ENCODE peak calls at places on chromosomes 2 and 18, in eight cellular contexts. N, P, X, O, R, Z, L and C are unnamed samples.

GRCh38 chr2:176093889-176094232 is 1.3 kb downstream of the HOXD13 start:
- DNase-seq in O (no peak), R (no peak), X (no peak), L (no peak), Z (no peak), N (no peak), P (no peak), C (no peak)

GRCh38 chr2:460861-461260 is 173.0 kb upstream of the ALKAL2 start:
- DNase-seq in Z (no peak), O (no peak), R (no peak), L (no peak), X (peak), P (peak), N (no peak), C (no peak)

GRCh38 chr2:68240446-68240845 is 11.9 kb downstream of the PPP3R1 start:
- DNase-seq in L (no peak), Z (no peak), N (no peak), R (no peak), P (no peak), O (no peak), X (no peak), C (no peak)

GRCh38 chr2:163471947-163472346 is 263.9 kb downstream of the FIGN start:
- DNase-seq in P (no peak), R (peak), L (no peak), N (no peak), X (peak), O (peak), Z (no peak), C (no peak)

GRCh38 chr18:25587545-25587944 is 235.6 kb upstream of the ZNF521 start:
- DNase-seq in N (no peak), X (no peak), P (no peak), L (no peak), O (no peak), R (no peak), Z (no peak), C (no peak)

GRCh38 chr18:70643812-70644211 is 355.0 kb downstream of the SOCS6 start:
- DNase-seq in O (no peak), N (no peak), Z (no peak), L (no peak), R (no peak), P (no peak), X (no peak), C (no peak)

GRCh38 chr2:172287605-172288326 is 139.6 kb upstream of the ITGA6 start:
- DNase-seq in X (no peak), L (no peak), P (no peak), O (no peak), Z (no peak), R (no peak), N (peak), C (no peak)

GRCh38 chr18:23229472-23229871 is 94.2 kb downstream of the CABLES1 start:
- DNase-seq in N (no peak), X (no peak), L (no peak), P (no peak), R (no peak), O (no peak), Z (no peak), C (no peak)

GRCh38 chr2:79887747-79888374 is 375.0 kb downstream of the CTNNA2 start:
- DNase-seq in X (peak), O (peak), N (peak), P (peak), L (peak), Z (no peak), R (peak), C (peak)

GRCh38 chr2:138373993-138374408 is 127.6 kb upstream of the SPOPL start:
- DNase-seq in Z (no peak), R (peak), P (peak), N (no peak), L (no peak), X (peak), O (no peak), C (no peak)

GRCh38 chr18:25832008-25832604 is 258.3 kb downstream of the SS18 start:
- DNase-seq in O (peak), Z (peak), R (peak), N (peak), L (no peak), P (peak), X (peak), C (no peak)

GRCh38 chr2:166413255-166413654 is 37.5 kb upstream of the SCN9A start:
- DNase-seq in Z (no peak), O (no peak), R (no peak), X (no peak), P (no peak), L (no peak), N (no peak), C (no peak)

GRCh38 chr2:38377501-38378258 is 607 bp upstream of the ATL2 start:
- DNase-seq in Z (no peak), L (no peak), P (no peak), N (peak), O (no peak), R (peak), X (peak), C (no peak)

GRCh38 chr2:219562049-219563020 is 9.0 kb downstream of the OBSL1 start:
- DNase-seq in P (no peak), Z (peak), R (no peak), L (no peak), O (peak), X (no peak), N (no peak), C (no peak)

GRCh38 chr2:239297142-239298125 is 103.4 kb downstream of the HDAC4 start:
- DNase-seq in O (peak), N (no peak), L (no peak), P (no peak), Z (peak), R (no peak), X (no peak), C (no peak)

GRCh38 chr2:69149631-69150215 is 136.7 kb downstream of the ANTXR1 start:
- DNase-seq in Z (no peak), L (peak), R (peak), N (peak), X (peak), O (peak), P (no peak), C (no peak)

GRCh38 chr2:165957030-165957675 is 3.6 kb upstream of the TTC21B start:
- DNase-seq in R (no peak), X (no peak), N (no peak), P (no peak), O (no peak), Z (peak), L (no peak), C (no peak)

GRCh38 chr2:70747284-70747683 is 20.7 kb downstream of the ADD2 start:
- DNase-seq in O (no peak), Z (no peak), R (no peak), N (no peak), P (no peak), X (no peak), L (no peak), C (no peak)

GRCh38 chr18:54712315-54712714 is 116.0 kb upstream of the RAB27B start:
- DNase-seq in O (no peak), X (peak), N (no peak), R (no peak), P (no peak), L (peak), Z (no peak), C (peak)
- H3K4me3 ChIP-seq in O (no peak), X (no peak), N (no peak), R (no peak), P (no peak), L (no peak), Z (no peak), C (no peak)

GRCh38 chr2:84880645-84881521 is at the start of gene TRABD2A:
- DNase-seq in R (peak), P (no peak), L (no peak), Z (peak), X (no peak), N (peak), O (peak), C (no peak)

GRCh38 chr2:84882775-84883550 is 2.1 kb upstream of the TRABD2A start:
- DNase-seq in O (peak), Z (no peak), P (no peak), R (no peak), X (no peak), L (no peak), N (peak), C (no peak)

GRCh38 chr2:84881581-84882414 is 914 bp upstream of the TRABD2A start:
- DNase-seq in Z (peak), P (peak), R (peak), L (no peak), X (peak), N (peak), O (peak), C (no peak)

GRCh38 chr2:84884396-84884795 is 3.5 kb upstream of the TRABD2A start:
- DNase-seq in R (no peak), N (no peak), O (peak), X (no peak), P (no peak), Z (no peak), L (no peak), C (no peak)

DNA sequence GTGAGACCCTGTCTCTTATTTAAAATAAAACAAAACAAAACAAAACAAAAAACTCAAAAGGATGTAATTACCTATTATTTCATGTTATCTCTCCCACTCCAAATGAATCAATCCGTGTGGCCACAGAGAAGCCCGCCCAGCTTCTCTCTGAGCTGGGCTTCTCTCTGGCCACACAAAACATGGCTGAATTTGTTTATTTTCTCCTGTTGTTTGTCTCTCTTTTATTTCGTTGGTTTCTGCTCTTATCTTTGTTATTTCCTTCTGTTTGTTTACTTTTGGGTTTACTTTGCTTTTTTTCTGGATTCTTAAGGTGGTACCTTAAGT is 1.5 kb upstream of the TRABD2A start:
- DNase-seq in R (no peak), N (no peak), Z (no peak), X (no peak), P (no peak), O (no peak), L (no peak), C (no peak)
- TF ChIP-seq CTCF in R (no peak), N (no peak), Z (no peak), X (no peak), P (no peak), O (peak), L (no peak), C (no peak)

GRCh38 chr2:10909996-10910341 is 1.8 kb upstream of the KCNF1 start:
- DNase-seq in Z (no peak), R (no peak), L (no peak), O (peak), P (no peak), X (no peak), N (no peak), C (no peak)

GRCh38 chr2:10912076-10912731 is 470 bp downstream of the KCNF1 start:
- DNase-seq in L (no peak), N (no peak), O (peak), X (no peak), R (peak), Z (peak), P (no peak), C (no peak)

GRCh38 chr2:10910625-10911024 is 1.1 kb upstream of the KCNF1 start:
- DNase-seq in Z (no peak), O (no peak), X (no peak), R (no peak), N (no peak), L (no peak), P (no peak), C (no peak)

GRCh38 chr2:10912796-10913445 is 1.2 kb downstream of the KCNF1 start:
- DNase-seq in N (no peak), R (no peak), L (no peak), P (no peak), Z (peak), O (no peak), X (no peak), C (no peak)

DNA sequence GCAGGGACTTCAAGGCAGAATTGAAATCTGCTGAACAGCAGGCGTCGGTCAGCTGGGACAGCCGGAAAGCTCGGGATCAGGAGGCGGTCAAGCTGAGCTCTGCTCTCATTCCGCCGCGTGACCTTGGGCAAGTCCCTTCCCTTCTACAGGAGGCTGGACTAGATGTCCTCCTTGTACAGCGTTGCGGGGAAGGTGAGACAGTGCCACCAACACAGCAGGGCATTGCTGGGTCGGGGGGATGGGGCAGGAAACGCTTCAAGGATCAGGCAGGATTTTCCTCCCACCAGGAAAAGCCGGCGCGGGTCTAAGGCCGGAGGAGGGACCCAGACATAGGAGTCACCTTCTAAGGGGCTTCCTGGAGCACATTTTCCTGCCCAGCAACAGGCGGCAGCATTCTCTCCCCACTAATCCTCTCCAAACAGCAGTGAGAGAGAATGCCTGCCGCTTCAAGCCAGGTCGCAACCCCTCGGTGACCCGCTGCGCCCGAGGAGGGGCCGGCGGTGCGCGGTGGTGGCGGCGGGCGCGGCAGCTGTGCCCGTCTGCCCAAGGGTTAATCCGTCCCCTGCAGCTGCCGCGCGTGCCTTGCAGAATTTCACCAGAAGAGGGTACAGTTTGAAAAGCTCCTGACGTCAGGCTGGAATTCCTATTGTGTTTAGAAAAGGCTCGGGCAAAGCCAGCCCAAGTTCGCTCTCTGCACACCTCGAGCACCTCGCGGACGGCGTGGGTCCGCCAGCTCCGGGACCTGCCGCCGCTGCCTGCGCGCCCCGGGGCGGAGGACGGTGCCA is at the start of gene KCNF1:
- DNase-seq in O (peak), R (peak), X (peak), P (no peak), L (no peak), Z (peak), N (no peak), C (peak)
- H3K4me3 ChIP-seq in O (peak), R (peak), X (peak), P (no peak), L (peak), Z (peak), N (no peak), C (peak)

DNA sequence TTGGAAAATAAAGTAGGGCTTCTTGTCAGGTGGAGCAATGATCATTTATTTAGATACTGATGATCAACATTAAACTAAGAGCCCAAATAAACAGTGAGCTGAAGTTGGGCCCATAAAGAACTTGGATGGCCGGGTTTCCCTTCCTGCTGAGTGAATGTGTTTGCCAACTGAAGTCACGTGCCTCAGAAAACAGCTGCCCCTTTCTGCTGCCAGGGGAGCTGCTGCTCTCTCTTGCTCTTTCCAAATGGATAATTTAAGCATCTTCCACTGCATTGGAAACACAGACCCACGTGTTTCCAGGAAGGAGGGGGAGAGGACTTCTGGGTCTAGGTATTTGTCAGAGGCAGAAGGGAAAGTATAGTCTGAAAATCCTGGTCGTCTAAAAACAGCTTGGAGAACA is 22.9 kb upstream of the NCKAP5 start:
- DNase-seq in O (no peak), R (peak), X (peak), Z (no peak), P (no peak), N (no peak), L (no peak), C (no peak)
- TF ChIP-seq CTCF in O (peak), R (no peak), X (no peak), Z (no peak), P (no peak), N (no peak), L (no peak), C (no peak)

GRCh38 chr2:58045580-58046334 is 849 bp upstream of the VRK2 start:
- DNase-seq in L (no peak), N (no peak), P (peak), Z (peak), X (no peak), O (no peak), R (no peak), C (no peak)

GRCh38 chr2:58047373-58047674 is 718 bp downstream of the VRK2 start:
- DNase-seq in O (no peak), P (no peak), X (no peak), Z (no peak), N (no peak), L (no peak), R (no peak), C (no peak)

GRCh38 chr2:58046335-58046584 is 346 bp upstream of the VRK2 start:
- DNase-seq in O (no peak), R (no peak), N (no peak), P (no peak), L (no peak), X (no peak), Z (no peak), C (no peak)

GRCh38 chr2:58046585-58047372 is at the start of gene VRK2:
- DNase-seq in L (no peak), X (peak), P (peak), Z (peak), O (peak), N (peak), R (peak), C (peak)

DNA sequence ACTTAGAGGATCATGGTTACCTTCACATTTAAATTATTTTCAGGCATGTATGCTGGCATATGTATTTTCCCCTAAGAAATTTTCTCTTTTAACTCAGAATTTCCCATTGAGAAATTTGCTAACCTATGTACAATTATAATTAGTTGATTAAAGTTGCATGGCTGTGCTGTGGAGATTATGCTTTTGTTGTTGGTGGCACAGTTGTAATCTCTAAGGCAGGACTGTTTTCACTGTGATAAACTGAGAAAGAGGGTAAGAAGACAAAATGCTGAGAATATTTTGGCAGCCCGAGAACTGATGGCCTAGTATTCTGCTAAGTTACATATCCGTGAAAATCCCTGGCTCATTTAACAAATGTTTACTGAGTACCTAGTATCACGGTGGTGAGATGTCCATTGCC is 1.4 kb downstream of the VRK2 start:
- DNase-seq in N (no peak), L (no peak), R (no peak), Z (no peak), P (no peak), X (no peak), O (no peak), C (no peak)
- H3K4me3 ChIP-seq in N (no peak), L (no peak), R (peak), Z (peak), P (peak), X (no peak), O (peak), C (no peak)

DNA sequence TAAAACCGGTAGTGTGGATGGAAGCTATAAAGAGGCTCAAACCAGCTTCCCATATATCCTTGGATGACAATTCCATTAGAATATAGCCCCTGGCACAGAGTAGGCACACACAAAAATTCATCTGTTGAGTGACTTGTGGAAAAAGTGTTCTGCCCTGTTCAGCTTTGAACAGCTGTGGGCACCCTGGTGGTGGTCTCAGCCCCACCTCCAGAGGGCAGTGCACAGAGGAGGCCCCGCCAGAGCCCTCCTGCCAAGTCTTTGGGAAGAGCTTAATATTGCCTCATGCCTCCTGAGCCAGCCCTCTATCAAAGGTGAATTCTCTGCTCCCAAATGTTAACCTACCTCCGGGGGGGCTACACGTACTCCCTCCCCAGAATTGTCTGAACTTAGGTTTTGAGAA is 30.4 kb downstream of the EPAS1 start:
- DNase-seq in N (no peak), L (no peak), O (peak), P (no peak), X (no peak), Z (no peak), R (no peak), C (no peak)
- TF ChIP-seq CTCF in N (no peak), L (no peak), O (peak), P (peak), X (peak), Z (peak), R (no peak), C (peak)

DNA sequence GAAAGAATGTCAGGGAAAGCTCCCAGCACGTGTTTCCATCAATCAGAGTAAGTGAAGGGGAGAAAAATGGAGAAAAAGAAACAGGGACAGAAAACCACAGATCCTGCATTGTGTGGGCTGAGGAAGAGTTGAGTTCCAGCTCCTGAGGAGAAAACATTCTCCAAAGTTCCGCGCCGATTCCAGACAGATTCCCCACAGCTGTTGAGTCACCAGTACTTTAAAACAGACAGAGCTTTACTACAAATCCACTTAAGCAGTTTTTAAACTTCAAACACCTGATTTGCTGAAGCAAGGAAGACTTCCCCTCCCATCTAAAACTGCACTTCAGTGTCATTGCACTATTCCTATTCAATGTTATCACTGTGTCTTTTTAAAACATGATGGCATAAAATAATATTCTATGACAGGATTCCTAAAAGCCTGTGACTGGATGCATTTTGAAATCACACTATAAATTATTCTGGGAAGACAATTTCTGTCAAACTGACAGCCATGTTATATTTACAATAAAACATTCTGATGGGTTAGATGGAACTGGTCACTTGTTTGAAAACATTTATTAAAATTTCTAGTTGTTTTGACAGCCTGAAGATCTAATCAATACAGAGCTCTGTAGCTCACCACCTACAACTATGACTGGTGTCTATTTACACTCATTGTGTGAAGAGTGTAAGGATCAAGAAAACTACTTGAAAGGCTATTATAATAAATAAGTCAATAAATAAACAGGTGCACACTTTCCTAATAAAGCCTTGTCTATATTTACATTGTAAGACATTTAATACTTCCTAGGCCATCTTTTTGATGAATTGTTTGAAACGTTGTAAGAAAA is 40.9 kb downstream of the TCF4 start:
- DNase-seq in Z (no peak), N (no peak), R (peak), L (peak), O (no peak), P (no peak), X (peak), C (peak)
- H3K4me3 ChIP-seq in Z (no peak), N (no peak), R (no peak), L (peak), O (peak), P (no peak), X (peak), C (no peak)